ENCODE peak calls at places on chromosome 15, in seven cellular contexts. I is tibial artery, X is foreskin fibroblast, K is heart right ventricle, C is fibroblast of mammary gland, E is Peyer's patch, Z is neural progenitor cell. H is an unnamed sample.

GRCh38 chr15:43239732-43240491 is 19.1 kb upstream of the EPB42 start:
- DNase-seq in I (no peak), X (no peak), Z (no peak), K (no peak), E (no peak), C (no peak), H (peak)

GRCh38 chr15:90873998-90874605 is 5.7 kb downstream of the FURIN start:
- DNase-seq in Z (peak), K (no peak), C (no peak), I (no peak), X (no peak), E (no peak), H (peak)

GRCh38 chr15:101723161-101723873 is 956 bp downstream of the TARS3 start:
- DNase-seq in E (peak), C (peak), X (peak), Z (no peak), K (no peak), I (no peak), H (peak)

GRCh38 chr15:84816694-84817460 is at the start of gene ALPK3:
- DNase-seq in K (peak), Z (peak), I (peak), C (no peak), E (no peak), X (no peak), H (no peak)

GRCh38 chr15:48340111-48340510 is 8.9 kb downstream of the DUT start:
- DNase-seq in I (no peak), C (no peak), Z (no peak), K (no peak), E (no peak), X (no peak), H (no peak)

GRCh38 chr15:31268108-31268501 is 58.5 kb upstream of the KLF13 start:
- DNase-seq in C (no peak), I (peak), X (no peak), K (peak), E (no peak), Z (no peak), H (no peak)

GRCh38 chr15:95975212-95975611 is 355.3 kb upstream of the NR2F2 start:
- DNase-seq in E (no peak), Z (no peak), C (no peak), K (no peak), I (no peak), X (no peak), H (peak)

GRCh38 chr15:31131853-31132375 is 30.4 kb upstream of the TRPM1 start:
- DNase-seq in X (no peak), Z (no peak), C (no peak), E (no peak), I (no peak), K (no peak), H (no peak)

GRCh38 chr15:52069559-52069958 is 43.0 kb downstream of the BCL2L10 start:
- DNase-seq in C (no peak), Z (no peak), E (no peak), X (no peak), K (no peak), I (no peak), H (no peak)

GRCh38 chr15:81091889-81092558 is 42.0 kb upstream of the CFAP161 start:
- DNase-seq in K (peak), X (peak), E (no peak), Z (no peak), C (peak), I (no peak), H (peak)

GRCh38 chr15:64930019-64930652 is 18.4 kb downstream of the ANKDD1A start:
- DNase-seq in X (no peak), C (no peak), Z (no peak), E (no peak), I (no peak), K (no peak), H (no peak)

GRCh38 chr15:45829336-45830153 is 194.7 kb downstream of the SQOR start:
- DNase-seq in K (no peak), C (no peak), I (no peak), Z (no peak), X (no peak), E (no peak), H (no peak)

GRCh38 chr15:44035781-44036699 is 159.0 kb downstream of the FRMD5 start:
- DNase-seq in I (no peak), E (no peak), C (peak), X (no peak), K (no peak), Z (no peak), H (peak)

GRCh38 chr15:68235022-68235421 is 5.5 kb upstream of the CLN6 start:
- DNase-seq in Z (no peak), K (no peak), C (no peak), X (no peak), I (peak), E (no peak), H (no peak)

GRCh38 chr15:51677453-51677852 is 3.9 kb upstream of the SCG3 start:
- DNase-seq in I (no peak), E (no peak), X (no peak), C (no peak), K (no peak), Z (no peak), H (no peak)

GRCh38 chr15:96424674-96425073 is 94.2 kb downstream of the NR2F2 start:
- DNase-seq in K (no peak), I (no peak), X (no peak), C (no peak), Z (no peak), E (no peak), H (no peak)

GRCh38 chr15:44038801-44039200 is 156.3 kb downstream of the FRMD5 start:
- DNase-seq in C (no peak), K (no peak), X (no peak), Z (peak), I (no peak), E (no peak), H (peak)

GRCh38 chr15:85973584-85974347 is 105.9 kb upstream of the AGBL1 start:
- DNase-seq in I (no peak), K (no peak), Z (peak), X (no peak), E (no peak), C (no peak), H (no peak)

GRCh38 chr15:32659340-32659831 is 17.9 kb downstream of the SCG5 start:
- DNase-seq in K (no peak), I (peak), Z (no peak), X (peak), C (peak), E (no peak), H (peak)

GRCh38 chr15:85443593-85444328 is 63.4 kb downstream of the AKAP13 start:
- DNase-seq in X (no peak), E (no peak), I (no peak), Z (peak), C (peak), K (peak), H (peak)

GRCh38 chr15:51270706-51271105 is 67.7 kb downstream of the CYP19A1 start:
- DNase-seq in C (no peak), K (no peak), E (no peak), Z (no peak), X (no peak), I (no peak), H (no peak)

GRCh38 chr15:29728418-29728817 is 93.8 kb downstream of the TJP1 start:
- DNase-seq in C (no peak), E (no peak), K (no peak), I (no peak), X (no peak), Z (no peak), H (no peak)

GRCh38 chr15:52493968-52494367 is 34.7 kb downstream of the MYO5A start:
- DNase-seq in X (no peak), Z (no peak), I (no peak), E (no peak), C (peak), K (no peak), H (no peak)

GRCh38 chr15:22919171-22919570 is 61.0 kb downstream of the CYFIP1 start:
- DNase-seq in E (no peak), Z (no peak), I (no peak), C (no peak), X (no peak), K (no peak), H (no peak)

GRCh38 chr15:48925714-48926223 is 38.0 kb downstream of the SHC4 start:
- DNase-seq in I (no peak), K (no peak), Z (no peak), C (peak), X (peak), E (no peak), H (peak)

GRCh38 chr15:45050587-45050986 is 27.6 kb downstream of the SORD start:
- DNase-seq in C (no peak), I (no peak), E (no peak), Z (no peak), K (no peak), X (no peak), H (no peak)

GRCh38 chr15:66928101-66928500 is 137.3 kb upstream of the SMAD3 start:
- DNase-seq in C (no peak), E (no peak), Z (no peak), K (no peak), I (no peak), X (no peak), H (no peak)

GRCh38 chr15:72207576-72208085 is 10.0 kb upstream of the GRAMD2A start:
- DNase-seq in X (no peak), E (no peak), K (no peak), C (no peak), Z (no peak), I (peak), H (no peak)

GRCh38 chr15:66863382-66864085 is 161.5 kb downstream of the SMAD6 start:
- DNase-seq in E (no peak), K (no peak), X (no peak), I (peak), Z (no peak), C (no peak), H (no peak)

GRCh38 chr15:58378241-58379085 is 53.3 kb upstream of the LIPC start:
- DNase-seq in Z (no peak), X (no peak), K (no peak), I (no peak), E (no peak), C (peak), H (peak)

GRCh38 chr15:44712108-44713005 is 1.0 kb downstream of the B2M start:
- DNase-seq in E (peak), I (peak), C (peak), X (peak), Z (no peak), K (peak), H (peak)

GRCh38 chr15:42385206-42385979 is 26.1 kb downstream of the CAPN3 start:
- DNase-seq in I (no peak), E (no peak), Z (peak), X (peak), C (peak), K (no peak), H (peak)

GRCh38 chr15:100783296-100783695 is 96.3 kb upstream of the ALDH1A3 start:
- DNase-seq in K (no peak), E (no peak), Z (peak), C (no peak), I (peak), X (no peak), H (no peak)

GRCh38 chr15:101610628-101611000 is 41.6 kb downstream of the TM2D3 start:
- DNase-seq in K (no peak), I (no peak), Z (no peak), X (no peak), E (no peak), C (no peak), H (no peak)

GRCh38 chr15:63094495-63094931 is 27.1 kb upstream of the LACTB start:
- DNase-seq in Z (no peak), E (no peak), C (no peak), I (no peak), K (no peak), X (peak), H (peak)

GRCh38 chr15:41809121-41809520 is 18.8 kb upstream of the JMJD7 start:
- DNase-seq in E (no peak), Z (no peak), C (peak), K (no peak), X (no peak), I (no peak), H (no peak)

DNA sequence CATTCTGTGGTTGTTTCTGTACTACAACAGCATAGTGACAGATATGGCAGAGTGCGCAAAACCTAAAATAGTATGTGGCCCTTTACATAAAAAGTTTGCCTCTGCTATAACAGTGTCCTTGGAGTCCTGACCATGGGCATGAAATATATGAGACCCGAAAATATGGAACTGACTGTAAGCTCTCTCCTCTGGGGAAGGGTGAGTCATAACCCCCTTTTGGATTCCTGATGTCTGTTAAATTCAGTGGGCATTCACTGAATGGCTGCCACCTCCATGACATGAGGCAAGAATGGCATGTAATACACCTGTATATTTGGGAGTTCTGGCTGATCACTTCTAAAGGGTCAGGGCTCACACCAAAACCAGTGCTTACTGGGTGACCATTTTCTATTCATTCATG is 6.1 kb downstream of the TBC1D2B start:
- DNase-seq in K (no peak), C (no peak), X (no peak), E (no peak), I (peak), Z (no peak), H (no peak)
- H3K4me3 ChIP-seq in K (no peak), C (no peak), X (no peak), E (no peak), I (no peak), Z (no peak), H (no peak)

GRCh38 chr15:26125664-26126063 is 262.5 kb upstream of the ATP10A start:
- DNase-seq in X (no peak), E (no peak), C (no peak), Z (no peak), I (no peak), K (no peak), H (no peak)

GRCh38 chr15:26129852-26130251 is 266.7 kb upstream of the ATP10A start:
- DNase-seq in Z (no peak), I (no peak), K (no peak), C (no peak), X (no peak), E (no peak), H (no peak)

GRCh38 chr15:26126819-26127387 is 263.8 kb upstream of the ATP10A start:
- DNase-seq in E (no peak), K (no peak), Z (no peak), X (no peak), I (no peak), C (no peak), H (no peak)

GRCh38 chr15:26128611-26129140 is 265.5 kb upstream of the ATP10A start:
- DNase-seq in X (no peak), E (no peak), C (no peak), Z (no peak), I (no peak), K (no peak), H (no peak)

GRCh38 chr15:26126070-26126469 is 262.9 kb upstream of the ATP10A start:
- DNase-seq in C (no peak), X (no peak), K (no peak), E (no peak), Z (no peak), I (no peak), H (no peak)
- TF ChIP-seq CTCF in C (no peak), X (no peak), K (no peak), E (no peak), Z (no peak), I (no peak), H (no peak)

GRCh38 chr15:60477164-60477563 is 1.8 kb downstream of the ICE2 start:
- DNase-seq in X (no peak), I (no peak), Z (no peak), E (no peak), C (peak), K (no peak), H (no peak)
- H3K4me3 ChIP-seq in X (peak), I (no peak), Z (peak), E (no peak), C (no peak), K (no peak), H (no peak)

DNA sequence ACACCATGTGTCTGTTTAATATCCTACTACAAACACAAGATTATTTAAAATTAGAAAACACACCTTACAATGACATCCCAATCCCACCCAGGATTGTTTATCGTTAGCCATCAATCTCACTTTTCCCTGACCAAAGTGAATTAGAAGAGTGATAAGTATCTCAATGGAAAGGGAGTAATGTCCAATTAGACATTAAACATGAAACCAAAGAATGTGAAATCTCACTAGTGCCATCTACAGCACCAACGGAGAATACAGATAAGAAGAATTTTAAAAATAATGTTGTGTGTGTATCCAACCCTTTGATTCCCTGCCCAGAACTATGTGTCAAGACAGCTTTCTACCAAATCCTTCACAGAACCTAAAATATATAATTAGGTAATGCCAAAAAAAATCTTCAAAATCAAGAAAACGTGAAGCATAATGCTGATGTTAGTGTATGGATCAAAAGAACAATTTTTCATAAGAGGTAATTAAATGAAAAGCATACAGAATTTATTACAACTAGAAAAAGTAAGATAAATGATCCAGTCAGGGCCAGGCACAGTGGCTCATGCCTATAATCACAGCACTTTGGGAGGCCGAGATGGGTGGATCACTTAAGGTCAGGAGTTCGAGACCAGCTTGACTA is 64.2 kb downstream of the SCAPER start:
- DNase-seq in X (peak), I (no peak), C (peak), K (no peak), E (no peak), Z (peak), H (peak)
- TF ChIP-seq CTCF in X (peak), I (peak), C (peak), K (peak), E (peak), Z (peak), H (peak)

DNA sequence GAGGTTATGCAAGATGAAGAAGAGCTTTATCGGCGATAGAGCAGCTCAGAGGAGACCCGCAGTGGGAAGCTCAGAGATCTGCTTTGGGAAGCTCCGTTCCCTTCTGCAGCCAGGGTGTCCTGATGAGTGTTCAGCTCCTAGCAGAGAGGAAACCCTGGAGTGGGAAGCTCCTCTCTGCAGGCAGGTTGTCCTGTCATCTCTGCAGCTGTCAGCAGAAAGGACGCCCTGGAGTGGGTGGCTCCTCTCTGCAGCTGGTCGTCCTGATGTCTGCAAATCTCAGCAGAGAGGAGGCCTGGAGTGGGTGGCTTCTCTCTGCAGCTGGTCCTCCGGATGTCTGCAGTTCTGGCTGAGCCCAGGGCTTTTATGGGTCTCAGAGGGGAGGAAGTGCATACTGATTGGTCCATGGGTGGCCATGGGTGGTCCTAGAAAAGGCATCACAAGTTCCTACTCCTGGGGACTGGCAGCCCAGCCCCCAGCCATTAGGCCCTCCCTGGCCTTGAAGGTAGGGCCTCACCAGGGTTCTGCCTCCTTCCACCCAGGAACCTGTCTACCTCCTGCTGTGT is 102.6 kb upstream of the BNIP2 start:
- DNase-seq in C (no peak), Z (no peak), I (no peak), K (no peak), E (no peak), X (no peak), H (no peak)
- H3K4me3 ChIP-seq in C (no peak), Z (no peak), I (no peak), K (no peak), E (no peak), X (no peak), H (no peak)

DNA sequence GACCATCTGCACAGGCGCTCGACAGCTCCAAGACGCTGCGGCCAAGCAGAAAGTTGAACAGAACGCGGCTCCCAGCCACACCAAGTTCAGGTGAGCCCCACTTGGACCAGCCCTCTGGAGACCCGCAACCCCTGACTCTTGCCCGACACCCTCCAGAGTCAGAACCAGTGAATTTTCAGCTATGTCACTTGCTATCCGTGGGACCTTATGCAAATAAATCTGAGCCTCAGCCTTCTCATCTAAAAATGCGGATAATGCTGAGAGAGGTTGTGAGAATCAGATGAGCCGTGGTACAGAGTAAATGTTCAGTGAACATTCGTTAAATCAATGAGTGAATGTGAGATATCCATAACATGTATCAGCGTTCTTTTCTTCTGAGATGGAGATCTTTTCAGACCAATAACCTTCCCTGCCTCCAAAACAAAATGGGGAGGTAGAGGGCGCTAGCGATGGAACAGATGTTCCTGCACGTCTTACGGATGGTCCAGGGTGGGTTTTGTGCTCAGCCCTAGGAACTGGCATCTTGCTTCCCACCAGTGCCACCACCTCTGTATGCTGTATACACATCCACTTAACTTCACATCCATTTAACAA is 524 bp downstream of the MRPS11 start:
- DNase-seq in K (no peak), Z (peak), E (no peak), X (no peak), C (peak), I (no peak), H (peak)
- TF ChIP-seq CTCF in K (peak), Z (peak), E (no peak), X (peak), C (peak), I (no peak), H (peak)

H was measured in astrocyte of the spinal cord.